ENCODE peak calls at places on chromosomes 1 and 21, in eight cellular contexts. One of them, this sample, is unnamed.

GRCh38 chr21:26572668-26573381 is at the start of gene CYYR1:
- DNase-seq in AG10803: peak; percentile 5
- DNase-seq in BJ: no peak
- DNase-seq in GM10248: no peak
- DNase-seq in fibroblast of mammary gland: no peak
- DNase-seq in WTC11: peak; percentile 75
- DNase-seq in lower leg skin: no peak
- DNase-seq in AG04450: no peak
- DNase-seq in this sample: no peak

GRCh38 chr1:148353461-148354283 is 129.4 kb downstream of the PPIAL4G start:
- DNase-seq in AG10803: peak; percentile 61
- DNase-seq in BJ: no peak
- DNase-seq in GM10248: peak; percentile 25
- DNase-seq in fibroblast of mammary gland: peak; percentile 82
- DNase-seq in WTC11: peak; percentile 54
- DNase-seq in lower leg skin: no peak
- DNase-seq in AG04450: no peak
- DNase-seq in this sample: peak; percentile 49

GRCh38 chr1:234083460-234083859 is 179.0 kb downstream of the SLC35F3 start:
- DNase-seq in AG10803: no peak
- DNase-seq in BJ: no peak
- DNase-seq in GM10248: no peak
- DNase-seq in fibroblast of mammary gland: no peak
- DNase-seq in WTC11: no peak
- DNase-seq in lower leg skin: no peak
- DNase-seq in AG04450: no peak
- DNase-seq in this sample: no peak

GRCh38 chr1:44212355-44213221 is 683 bp upstream of the DMAP1 start:
- DNase-seq in AG10803: no peak
- DNase-seq in BJ: no peak
- DNase-seq in GM10248: no peak
- DNase-seq in fibroblast of mammary gland: no peak
- DNase-seq in WTC11: no peak
- DNase-seq in lower leg skin: no peak
- DNase-seq in AG04450: no peak
- DNase-seq in this sample: no peak

GRCh38 chr1:246121533-246121932 is 385.5 kb downstream of the SMYD3 start:
- DNase-seq in AG10803: no peak
- DNase-seq in BJ: no peak
- DNase-seq in GM10248: no peak
- DNase-seq in fibroblast of mammary gland: peak; percentile 18
- DNase-seq in WTC11: no peak
- DNase-seq in lower leg skin: no peak
- DNase-seq in AG04450: no peak
- DNase-seq in this sample: no peak

GRCh38 chr1:150995896-150996295 is 10.8 kb downstream of the MINDY1 start:
- DNase-seq in AG10803: peak; percentile 64
- DNase-seq in BJ: no peak
- DNase-seq in GM10248: no peak
- DNase-seq in fibroblast of mammary gland: peak; percentile 44
- DNase-seq in WTC11: peak; percentile 64
- DNase-seq in lower leg skin: peak; percentile 65
- DNase-seq in AG04450: no peak
- DNase-seq in this sample: peak; percentile 56

GRCh38 chr1:115828101-115829022 is 12.6 kb downstream of the NHLH2 start:
- DNase-seq in AG10803: no peak
- DNase-seq in BJ: no peak
- DNase-seq in GM10248: no peak
- DNase-seq in fibroblast of mammary gland: peak; percentile 57
- DNase-seq in WTC11: peak; percentile 57
- DNase-seq in lower leg skin: no peak
- DNase-seq in AG04450: no peak
- DNase-seq in this sample: no peak

GRCh38 chr1:231625975-231626534 is 535 bp upstream of the DISC1 start:
- DNase-seq in AG10803: no peak
- DNase-seq in BJ: no peak
- DNase-seq in GM10248: no peak
- DNase-seq in fibroblast of mammary gland: no peak
- DNase-seq in WTC11: no peak
- DNase-seq in lower leg skin: no peak
- DNase-seq in AG04450: no peak
- DNase-seq in this sample: no peak

GRCh38 chr1:110412576-110412975 is 5.1 kb upstream of the LAMTOR5 start:
- DNase-seq in AG10803: peak; percentile 69
- DNase-seq in BJ: no peak
- DNase-seq in GM10248: peak; percentile 64
- DNase-seq in fibroblast of mammary gland: peak; percentile 71
- DNase-seq in WTC11: peak; percentile 82
- DNase-seq in lower leg skin: peak; percentile 72
- DNase-seq in AG04450: no peak
- DNase-seq in this sample: peak; percentile 84

GRCh38 chr1:90800012-90800717 is 83.1 kb upstream of the BARHL2 start:
- DNase-seq in AG10803: no peak
- DNase-seq in BJ: no peak
- DNase-seq in GM10248: no peak
- DNase-seq in fibroblast of mammary gland: no peak
- DNase-seq in WTC11: no peak
- DNase-seq in lower leg skin: no peak
- DNase-seq in AG04450: no peak
- DNase-seq in this sample: no peak

GRCh38 chr1:161721738-161722343 is 497 bp downstream of the FCRLB start:
- DNase-seq in AG10803: peak; percentile 93
- DNase-seq in BJ: peak; percentile 86
- DNase-seq in GM10248: no peak
- DNase-seq in fibroblast of mammary gland: peak; percentile 97
- DNase-seq in WTC11: no peak
- DNase-seq in lower leg skin: no peak
- DNase-seq in AG04450: no peak
- DNase-seq in this sample: peak; percentile 78

GRCh38 chr1:29306471-29307140 is 70.3 kb downstream of the PTPRU start:
- DNase-seq in AG10803: no peak
- DNase-seq in BJ: no peak
- DNase-seq in GM10248: no peak
- DNase-seq in fibroblast of mammary gland: no peak
- DNase-seq in WTC11: no peak
- DNase-seq in lower leg skin: no peak
- DNase-seq in AG04450: no peak
- DNase-seq in this sample: no peak

GRCh38 chr1:81878538-81878937 is 77.8 kb downstream of the ADGRL2 start:
- DNase-seq in AG10803: no peak
- DNase-seq in BJ: no peak
- DNase-seq in GM10248: no peak
- DNase-seq in fibroblast of mammary gland: no peak
- DNase-seq in WTC11: no peak
- DNase-seq in lower leg skin: no peak
- DNase-seq in AG04450: no peak
- DNase-seq in this sample: no peak

GRCh38 chr21:17612565-17613241 is at the start of gene BTG3:
- DNase-seq in AG10803: peak; percentile 79
- DNase-seq in BJ: no peak
- DNase-seq in GM10248: peak; percentile 94
- DNase-seq in fibroblast of mammary gland: peak; percentile 68
- DNase-seq in WTC11: peak; percentile 73
- DNase-seq in lower leg skin: peak; percentile 54
- DNase-seq in AG04450: peak; percentile 45
- DNase-seq in this sample: peak; percentile 77

GRCh38 chr1:84913025-84913892 is 20.3 kb upstream of the LPAR3 start:
- DNase-seq in AG10803: peak; percentile 24
- DNase-seq in BJ: no peak
- DNase-seq in GM10248: no peak
- DNase-seq in fibroblast of mammary gland: peak; percentile 34
- DNase-seq in WTC11: no peak
- DNase-seq in lower leg skin: no peak
- DNase-seq in AG04450: no peak
- DNase-seq in this sample: peak; percentile 58

GRCh38 chr1:151596166-151596933 is 15.5 kb upstream of the SNX27 start:
- DNase-seq in AG10803: no peak
- DNase-seq in BJ: no peak
- DNase-seq in GM10248: no peak
- DNase-seq in fibroblast of mammary gland: no peak
- DNase-seq in WTC11: no peak
- DNase-seq in lower leg skin: no peak
- DNase-seq in AG04450: no peak
- DNase-seq in this sample: peak; percentile 66

GRCh38 chr1:11046270-11046566 is 821 bp downstream of the MASP2 start:
- DNase-seq in AG10803: no peak
- DNase-seq in BJ: no peak
- DNase-seq in GM10248: no peak
- DNase-seq in fibroblast of mammary gland: no peak
- DNase-seq in WTC11: no peak
- DNase-seq in lower leg skin: no peak
- DNase-seq in AG04450: no peak
- DNase-seq in this sample: no peak

GRCh38 chr1:171990371-171990770 is 149.1 kb downstream of the DNM3 start:
- DNase-seq in AG10803: no peak
- DNase-seq in BJ: no peak
- DNase-seq in GM10248: no peak
- DNase-seq in fibroblast of mammary gland: no peak
- DNase-seq in WTC11: no peak
- DNase-seq in lower leg skin: no peak
- DNase-seq in AG04450: no peak
- DNase-seq in this sample: no peak

GRCh38 chr1:86542626-86543025 is 4.3 kb upstream of the CLCA4 start:
- DNase-seq in AG10803: no peak
- DNase-seq in BJ: no peak
- DNase-seq in GM10248: no peak
- DNase-seq in fibroblast of mammary gland: peak; percentile 11
- DNase-seq in WTC11: no peak
- DNase-seq in lower leg skin: no peak
- DNase-seq in AG04450: no peak
- DNase-seq in this sample: peak; percentile 13

GRCh38 chr1:112714313-112715263 is 544 bp downstream of the PPM1J start:
- DNase-seq in AG10803: no peak
- DNase-seq in BJ: no peak
- DNase-seq in GM10248: no peak
- DNase-seq in fibroblast of mammary gland: no peak
- DNase-seq in WTC11: no peak
- DNase-seq in lower leg skin: no peak
- DNase-seq in AG04450: no peak
- DNase-seq in this sample: no peak

DNA sequence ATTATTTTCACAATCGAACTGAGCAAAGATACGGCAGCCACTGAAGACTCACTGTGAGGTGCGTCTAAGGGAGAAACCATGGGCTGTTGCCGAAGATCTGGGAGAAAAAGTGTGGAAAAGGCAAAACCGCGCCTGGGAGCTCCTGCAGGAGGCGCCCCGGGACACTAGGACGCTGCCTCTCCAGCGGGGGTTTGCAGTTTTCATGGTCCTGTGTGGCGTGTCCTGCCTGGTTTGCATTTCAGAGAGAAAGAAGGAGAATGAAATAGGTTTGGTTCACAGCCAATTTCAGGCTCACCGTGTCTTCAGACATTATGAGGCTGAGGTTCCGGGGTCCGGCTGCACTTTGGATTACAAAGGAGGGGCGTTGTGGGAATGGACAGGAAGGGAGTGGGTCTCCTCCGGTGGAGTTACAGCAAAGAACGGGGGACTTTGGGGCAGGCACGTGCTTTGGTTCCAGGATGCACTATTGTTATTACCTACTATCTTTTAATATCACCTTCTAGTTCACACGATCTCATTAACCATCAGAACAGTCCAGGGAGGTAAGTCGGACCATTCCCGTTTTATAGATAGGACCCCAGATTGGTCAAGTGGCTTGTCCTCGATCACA is 179.8 kb downstream of the DYRK1A start:
- DNase-seq in AG10803: no peak
- DNase-seq in BJ: no peak
- DNase-seq in GM10248: no peak
- DNase-seq in fibroblast of mammary gland: no peak
- DNase-seq in WTC11: no peak
- DNase-seq in lower leg skin: no peak
- DNase-seq in AG04450: no peak
- DNase-seq in this sample: no peak
- TF ChIP-seq CTCF in AG10803: no peak
- TF ChIP-seq CTCF in BJ: no peak
- TF ChIP-seq CTCF in GM10248: no peak
- TF ChIP-seq CTCF in fibroblast of mammary gland: no peak
- TF ChIP-seq CTCF in WTC11: no peak
- TF ChIP-seq CTCF in lower leg skin: no peak
- TF ChIP-seq CTCF in AG04450: no peak
- TF ChIP-seq CTCF in this sample: no peak

GRCh38 chr21:25385912-25386474 is 221.3 kb downstream of the MRPL39 start:
- DNase-seq in AG10803: peak; percentile 71
- DNase-seq in BJ: no peak
- DNase-seq in GM10248: peak; percentile 34
- DNase-seq in fibroblast of mammary gland: peak; percentile 81
- DNase-seq in WTC11: peak; percentile 49
- DNase-seq in lower leg skin: no peak
- DNase-seq in AG04450: peak; percentile 47
- DNase-seq in this sample: peak; percentile 75
- TF ChIP-seq CTCF in AG10803: peak; percentile 85
- TF ChIP-seq CTCF in BJ: peak; percentile 64
- TF ChIP-seq CTCF in GM10248: peak; percentile 63
- TF ChIP-seq CTCF in fibroblast of mammary gland: peak; percentile 74
- TF ChIP-seq CTCF in WTC11: peak; percentile 43
- TF ChIP-seq CTCF in lower leg skin: no peak
- TF ChIP-seq CTCF in AG04450: peak; percentile 74
- TF ChIP-seq CTCF in this sample: peak; percentile 73

DNA sequence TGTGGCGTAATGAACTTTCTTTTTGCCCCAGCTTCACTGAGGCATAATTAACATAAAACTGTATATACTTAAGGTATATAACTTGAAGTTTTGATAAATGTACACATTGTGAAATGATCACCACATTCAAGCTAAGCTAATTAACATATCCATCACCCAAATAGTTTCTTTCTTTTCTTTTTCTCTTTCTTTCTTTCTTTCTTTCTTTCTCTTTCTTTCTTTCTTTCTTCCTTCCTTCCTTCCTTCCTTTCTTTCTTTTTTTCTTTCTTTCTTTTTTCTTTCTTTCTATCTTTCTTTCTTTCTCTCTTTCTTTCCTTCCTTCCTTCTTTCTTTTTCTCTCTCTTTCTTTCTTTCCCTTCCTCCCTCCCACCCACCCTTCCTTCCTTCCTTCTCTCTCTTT is 62.5 kb downstream of the XCL1 start:
- DNase-seq in AG10803: no peak
- DNase-seq in BJ: no peak
- DNase-seq in GM10248: no peak
- DNase-seq in fibroblast of mammary gland: no peak
- DNase-seq in WTC11: no peak
- DNase-seq in lower leg skin: no peak
- DNase-seq in AG04450: no peak
- DNase-seq in this sample: no peak
- TF ChIP-seq CTCF in AG10803: no peak
- TF ChIP-seq CTCF in BJ: no peak
- TF ChIP-seq CTCF in GM10248: no peak
- TF ChIP-seq CTCF in fibroblast of mammary gland: no peak
- TF ChIP-seq CTCF in WTC11: no peak
- TF ChIP-seq CTCF in lower leg skin: no peak
- TF ChIP-seq CTCF in AG04450: no peak
- TF ChIP-seq CTCF in this sample: no peak

DNA sequence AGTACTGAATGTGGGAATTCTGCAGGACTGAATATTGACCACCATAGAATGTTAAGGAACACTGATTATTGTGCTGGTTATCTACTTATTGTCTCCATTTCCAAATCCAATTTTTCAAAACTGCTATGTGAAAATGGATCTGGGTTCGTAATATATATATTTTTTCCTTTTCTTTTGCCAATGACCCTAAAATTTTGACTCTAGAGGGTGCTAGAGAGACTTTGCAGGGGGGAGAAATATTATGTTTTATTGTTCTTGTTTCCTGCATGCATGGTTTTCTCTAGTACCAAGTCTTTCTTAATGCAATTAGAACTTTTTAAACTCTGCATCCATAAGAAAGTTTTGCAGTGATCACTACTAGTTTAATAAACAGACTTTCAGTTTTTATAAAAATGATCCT is 1256.9 kb downstream of the BRINP3 start:
- DNase-seq in AG10803: no peak
- DNase-seq in BJ: no peak
- DNase-seq in GM10248: no peak
- DNase-seq in fibroblast of mammary gland: no peak
- DNase-seq in WTC11: no peak
- DNase-seq in lower leg skin: no peak
- DNase-seq in AG04450: no peak
- DNase-seq in this sample: peak; percentile 18
- TF ChIP-seq CTCF in AG10803: no peak
- TF ChIP-seq CTCF in BJ: no peak
- TF ChIP-seq CTCF in GM10248: no peak
- TF ChIP-seq CTCF in fibroblast of mammary gland: no peak
- TF ChIP-seq CTCF in WTC11: no peak
- TF ChIP-seq CTCF in lower leg skin: no peak
- TF ChIP-seq CTCF in AG04450: peak; percentile 66
- TF ChIP-seq CTCF in this sample: peak; percentile 41